ENCODE peak calls at places on chromosomes 16 and 17, in ten cellular contexts. J is adrenal gland; X is right atrium auricular region; L is Karpas-422; M is AG04450; B is heart right ventricle; C is right cardiac atrium; F is CD8-positive, alpha-beta T cell; O is lower lobe of right lung; V is cardiac muscle cell. Q is an unnamed sample.

GRCh38 chr17:47999612-48000011 is 28.7 kb downstream of the CDK5RAP3 start:
- DNase-seq in J (no peak), X (no peak), L (peak; percentile 52), M (no peak), B (no peak), C (no peak), F (no peak), O (peak; percentile 32), V (no peak), Q (no peak)

GRCh38 chr16:19344224-19344801 is 58.8 kb downstream of the CLEC19A start:
- DNase-seq in J (no peak), X (no peak), L (no peak), M (no peak), B (no peak), C (no peak), F (no peak), O (peak; percentile 51), V (no peak), Q (no peak)

GRCh38 chr16:63361032-63361624 is 1324.9 kb upstream of the CDH8 start:
- DNase-seq in J (no peak), X (no peak), L (peak; percentile 80), M (peak; percentile 20), B (no peak), C (no peak), F (no peak), O (no peak), V (peak; percentile 62), Q (no peak)

GRCh38 chr17:47810200-47810821 is 11.3 kb downstream of the OSBPL7 start:
- DNase-seq in J (no peak), X (no peak), L (no peak), M (peak; percentile 36), B (no peak), C (no peak), F (no peak), O (peak; percentile 75), V (peak; percentile 28), Q (peak; percentile 54)

GRCh38 chr16:11016993-11017392 is 72.6 kb downstream of the CLEC16A start:
- DNase-seq in J (peak; percentile 82), X (peak; percentile 63), L (no peak), M (no peak), B (peak; percentile 69), C (peak; percentile 66), F (no peak), O (peak; percentile 67), V (no peak), Q (no peak)

GRCh38 chr17:55641559-55642160 is 81.0 kb downstream of the TMEM100 start:
- DNase-seq in J (peak; percentile 48), X (peak; percentile 81), L (peak; percentile 87), M (peak; percentile 48), B (peak; percentile 48), C (peak; percentile 76), F (no peak), O (peak; percentile 68), V (peak; percentile 88), Q (peak; percentile 75)

GRCh38 chr16:31073073-31073822 is 792 bp downstream of the ZNF668 start:
- DNase-seq in J (peak; percentile 94), X (peak; percentile 89), L (peak; percentile 95), M (peak; percentile 67), B (peak; percentile 90), C (peak; percentile 92), F (peak; percentile 67), O (peak; percentile 94), V (peak; percentile 95), Q (peak; percentile 96)

GRCh38 chr17:74545456-74546230 is at the start of gene CD300C:
- DNase-seq in J (no peak), X (no peak), L (no peak), M (no peak), B (no peak), C (peak; percentile 37), F (no peak), O (peak; percentile 70), V (peak; percentile 44), Q (peak; percentile 78)

GRCh38 chr17:78759203-78759968 is 22.7 kb downstream of the CYTH1 start:
- DNase-seq in J (no peak), X (no peak), L (peak; percentile 67), M (no peak), B (peak; percentile 70), C (peak; percentile 70), F (peak; percentile 69), O (peak; percentile 86), V (no peak), Q (peak; percentile 81)
- H3K27ac ChIP-seq in J (no peak overlapping the region), X (peak overlapping the region; percentile 1), L (no peak overlapping the region), M (no peak overlapping the region), B (peak overlapping the region; percentile 60), C (no peak overlapping the region), F (peak overlapping the region; percentile 85), O (peak overlapping the region; percentile 80), V (no peak overlapping the region), Q (no peak overlapping the region)

GRCh38 chr17:41048441-41048840 is 1.3 kb upstream of the KRTAP2-1 start:
- DNase-seq in J (no peak), X (no peak), L (peak; percentile 1), M (no peak), B (no peak), C (no peak), F (no peak), O (no peak), V (no peak), Q (no peak)
- H3K4me3 ChIP-seq in J (no peak overlapping the region), X (no peak overlapping the region), L (no peak overlapping the region), M (no peak overlapping the region), B (no peak overlapping the region), C (no peak overlapping the region), F (no peak overlapping the region), O (no peak overlapping the region), V (no peak overlapping the region), Q (no peak overlapping the region)

GRCh38 chr17:17944253-17944652 is 27.9 kb downstream of the TOM1L2 start:
- DNase-seq in J (no peak), X (no peak), L (no peak), M (no peak), B (no peak), C (no peak), F (no peak), O (no peak), V (no peak), Q (peak; percentile 41)
- H3K27ac ChIP-seq in J (no peak overlapping the region), X (no peak overlapping the region), L (no peak overlapping the region), M (no peak overlapping the region), B (no peak overlapping the region), C (no peak overlapping the region), F (no peak overlapping the region), O (no peak overlapping the region), V (peak overlapping the region; percentile 56), Q (no peak overlapping the region)

DNA sequence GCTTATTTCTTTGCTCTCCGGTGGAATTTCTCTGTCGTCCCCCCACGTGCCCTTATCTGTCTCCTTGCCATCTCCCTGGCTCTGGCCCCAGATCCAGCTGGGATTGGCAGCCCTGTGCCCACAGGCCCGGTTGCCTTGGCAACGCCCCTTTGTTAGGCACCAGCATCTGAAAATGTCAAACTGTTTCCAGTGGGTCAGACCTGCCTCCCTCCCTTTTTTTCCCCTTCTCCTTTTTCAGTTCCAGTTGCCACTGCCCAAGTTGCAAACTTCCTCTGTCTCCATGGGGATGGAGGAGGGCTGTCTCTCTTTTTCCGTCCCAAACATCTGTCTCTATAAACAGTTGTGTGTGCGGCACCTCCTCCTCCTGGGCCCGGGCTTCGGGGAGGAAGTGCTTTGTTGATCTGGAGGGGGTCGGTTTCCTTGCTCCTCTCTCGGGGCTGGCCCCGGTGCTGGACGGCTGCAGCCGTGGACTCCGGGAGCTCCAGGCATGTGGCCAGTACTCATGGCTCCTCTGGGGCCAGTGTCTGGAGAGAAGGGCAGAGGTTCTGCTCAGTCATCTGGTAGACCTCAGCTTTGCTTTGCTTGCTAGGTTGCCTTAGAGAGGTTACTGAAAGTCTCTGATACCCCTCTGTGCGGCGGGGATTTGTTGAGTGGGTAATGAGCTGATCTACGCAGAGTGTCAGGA is 35.3 kb downstream of the SOCS3 start:
- DNase-seq in J (peak; percentile 61), X (peak; percentile 93), L (peak; percentile 30), M (peak; percentile 69), B (peak; percentile 89), C (peak; percentile 91), F (no peak), O (peak; percentile 81), V (no peak), Q (peak; percentile 93)
- H3K4me3 ChIP-seq in J (no peak overlapping the region), X (no peak overlapping the region), L (no peak overlapping the region), M (peak overlapping the region; percentile 20), B (no peak overlapping the region), C (no peak overlapping the region), F (peak overlapping the region; percentile 26), O (peak overlapping the region; percentile 10), V (no peak overlapping the region), Q (no peak overlapping the region)

DNA sequence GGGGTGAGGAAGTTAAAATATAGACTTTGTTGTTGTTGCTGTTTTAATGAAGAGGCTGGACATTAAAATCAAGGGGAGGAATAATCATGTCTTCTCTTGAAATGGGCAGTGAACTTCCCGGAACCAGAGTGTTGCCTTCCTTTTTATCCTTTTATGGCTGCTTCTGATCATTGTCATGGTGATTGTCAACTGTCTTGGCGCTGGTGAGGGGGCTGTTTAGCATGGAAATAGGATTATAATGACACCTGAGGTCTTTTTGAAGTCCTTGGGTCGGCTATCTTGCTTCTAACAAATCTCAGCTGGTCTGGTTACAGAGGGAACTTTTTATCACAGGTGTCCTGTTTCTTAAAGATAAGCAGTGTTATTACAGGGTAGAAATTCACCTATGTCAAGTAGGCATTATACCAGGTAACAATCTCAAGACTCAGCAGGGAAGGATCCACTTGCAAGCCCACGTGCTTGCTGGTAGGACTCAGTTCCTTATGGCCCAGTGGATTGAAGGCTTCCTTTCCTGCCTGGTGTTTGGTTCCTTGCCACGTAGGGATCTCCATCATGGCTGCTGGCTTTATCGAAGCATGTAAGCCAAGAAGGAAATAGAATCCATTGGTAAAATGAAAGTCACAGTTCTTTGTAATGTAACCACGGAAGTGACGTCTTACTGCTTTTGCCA is 349.3 kb downstream of the WWOX start:
- DNase-seq in J (no peak), X (no peak), L (no peak), M (no peak), B (no peak), C (no peak), F (no peak), O (no peak), V (no peak), Q (no peak)
- H3K27ac ChIP-seq in J (no peak overlapping the region), X (no peak overlapping the region), L (no peak overlapping the region), M (no peak overlapping the region), B (no peak overlapping the region), C (no peak overlapping the region), F (no peak overlapping the region), O (no peak overlapping the region), V (no peak overlapping the region), Q (no peak overlapping the region)

DNA sequence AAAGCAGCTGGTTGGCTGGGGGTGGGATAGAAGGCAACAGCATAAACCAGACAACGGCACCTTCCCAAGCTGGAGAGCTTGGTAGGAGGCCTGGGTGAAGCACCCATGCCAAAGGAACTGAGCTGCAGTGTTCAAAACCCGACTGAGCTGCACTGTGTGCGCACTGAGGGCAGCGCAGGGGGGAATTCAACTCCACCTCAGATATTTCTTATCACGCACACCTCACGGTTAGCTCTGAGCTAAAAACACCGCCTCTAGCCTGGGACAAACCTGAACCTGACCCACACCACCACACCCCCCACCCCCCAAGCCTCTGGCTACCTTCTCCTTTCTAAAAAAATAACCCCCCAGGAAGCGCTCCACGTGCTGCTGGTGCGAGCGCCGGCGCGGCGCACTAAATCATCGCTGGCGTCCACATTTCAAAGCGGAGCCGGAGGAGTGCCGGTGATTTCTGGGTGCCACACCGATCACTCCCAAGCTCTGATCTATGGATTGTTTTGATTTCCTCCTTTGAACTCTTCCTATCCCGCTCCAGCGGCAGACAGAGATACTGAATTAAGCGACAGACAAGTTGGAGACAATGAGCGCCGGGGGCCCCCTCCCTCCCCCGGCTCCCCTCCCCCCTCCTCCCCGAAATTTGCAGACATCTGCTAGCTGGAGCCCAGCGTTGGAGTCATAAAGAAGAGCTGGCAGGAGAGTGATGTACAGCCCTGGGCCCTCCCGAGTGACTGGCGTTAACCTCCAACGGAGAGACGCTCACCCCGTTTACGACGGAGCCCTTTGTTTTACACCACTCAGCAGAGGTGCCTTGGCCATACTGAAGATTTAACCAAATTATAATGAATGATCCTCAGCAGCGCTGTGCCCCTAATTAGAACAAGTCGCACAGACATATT is 85.0 kb downstream of the NOG start:
- DNase-seq in J (no peak), X (no peak), L (peak; percentile 32), M (no peak), B (no peak), C (no peak), F (no peak), O (no peak), V (peak; percentile 23), Q (no peak)
- H3K4me3 ChIP-seq in J (no peak overlapping the region), X (peak overlapping the region; percentile 1), L (no peak overlapping the region), M (peak overlapping the region; percentile 34), B (no peak overlapping the region), C (peak overlapping the region; percentile 26), F (peak overlapping the region; percentile 55), O (peak overlapping the region; percentile 25), V (peak overlapping the region; percentile 25), Q (no peak overlapping the region)